ENCODE peak calls at places on chromosomes 4 and X, in ten cellular contexts. One of them, this sample, is unnamed.

GRCh38 chrX:69100478-69100877 is 64.8 kb downstream of the PJA1 start:
- DNase-seq in choroid plexus epithelial cell: no peak
- DNase-seq in nephron progenitor cell: no peak
- DNase-seq in RPMI7951: no peak
- DNase-seq in fibroblast of mammary gland: no peak
- DNase-seq in thyroid gland: no peak
- DNase-seq in neural crest cell: no peak
- DNase-seq in activated CD4-positive, alpha-beta T cell treated with anti-CD3 and anti-CD28 coated beads, Interleukin-2, amount 50 U/mL, for 48 hours: no peak
- DNase-seq in osteocyte: no peak
- DNase-seq in left ventricle myocardium inferior: no peak
- DNase-seq in this sample: no peak

GRCh38 chr4:37604464-37604863 is 81.7 kb downstream of the RELL1 start:
- DNase-seq in activated CD4-positive, alpha-beta T cell treated with anti-CD3 and anti-CD28 coated beads, Interleukin-2, amount 50 U/mL, for 48 hours: no peak
- DNase-seq in left ventricle myocardium inferior: no peak
- DNase-seq in choroid plexus epithelial cell: no peak
- DNase-seq in nephron progenitor cell: no peak
- DNase-seq in fibroblast of mammary gland: peak; percentile 69
- DNase-seq in neural crest cell: no peak
- DNase-seq in RPMI7951: peak; percentile 51
- DNase-seq in osteocyte: no peak
- DNase-seq in thyroid gland: no peak
- DNase-seq in this sample: no peak

GRCh38 chr4:112274959-112275358 is 10.7 kb downstream of the TIFA start:
- DNase-seq in activated CD4-positive, alpha-beta T cell treated with anti-CD3 and anti-CD28 coated beads, Interleukin-2, amount 50 U/mL, for 48 hours: no peak
- DNase-seq in thyroid gland: no peak
- DNase-seq in fibroblast of mammary gland: no peak
- DNase-seq in RPMI7951: no peak
- DNase-seq in osteocyte: no peak
- DNase-seq in choroid plexus epithelial cell: no peak
- DNase-seq in neural crest cell: no peak
- DNase-seq in nephron progenitor cell: no peak
- DNase-seq in left ventricle myocardium inferior: no peak
- DNase-seq in this sample: no peak

GRCh38 chr4:92654084-92654483 is 350.3 kb downstream of the GRID2 start:
- DNase-seq in osteocyte: no peak
- DNase-seq in left ventricle myocardium inferior: no peak
- DNase-seq in neural crest cell: no peak
- DNase-seq in RPMI7951: no peak
- DNase-seq in fibroblast of mammary gland: no peak
- DNase-seq in activated CD4-positive, alpha-beta T cell treated with anti-CD3 and anti-CD28 coated beads, Interleukin-2, amount 50 U/mL, for 48 hours: no peak
- DNase-seq in thyroid gland: no peak
- DNase-seq in nephron progenitor cell: no peak
- DNase-seq in choroid plexus epithelial cell: no peak
- DNase-seq in this sample: no peak

GRCh38 chrX:108732630-108733321 is 3.6 kb downstream of the IRS4 start:
- DNase-seq in RPMI7951: no peak
- DNase-seq in fibroblast of mammary gland: no peak
- DNase-seq in choroid plexus epithelial cell: no peak
- DNase-seq in nephron progenitor cell: peak; percentile 58
- DNase-seq in activated CD4-positive, alpha-beta T cell treated with anti-CD3 and anti-CD28 coated beads, Interleukin-2, amount 50 U/mL, for 48 hours: no peak
- DNase-seq in thyroid gland: no peak
- DNase-seq in left ventricle myocardium inferior: no peak
- DNase-seq in osteocyte: no peak
- DNase-seq in neural crest cell: peak; percentile 26
- DNase-seq in this sample: no peak

GRCh38 chr4:86421461-86421860 is 61.6 kb upstream of the MAPK10 start:
- DNase-seq in choroid plexus epithelial cell: no peak
- DNase-seq in osteocyte: no peak
- DNase-seq in nephron progenitor cell: no peak
- DNase-seq in thyroid gland: no peak
- DNase-seq in left ventricle myocardium inferior: no peak
- DNase-seq in neural crest cell: no peak
- DNase-seq in RPMI7951: no peak
- DNase-seq in fibroblast of mammary gland: no peak
- DNase-seq in activated CD4-positive, alpha-beta T cell treated with anti-CD3 and anti-CD28 coated beads, Interleukin-2, amount 50 U/mL, for 48 hours: no peak
- DNase-seq in this sample: no peak

GRCh38 chr4:120870279-120870673 is 52.2 kb downstream of the PRDM5 start:
- DNase-seq in left ventricle myocardium inferior: no peak
- DNase-seq in choroid plexus epithelial cell: no peak
- DNase-seq in RPMI7951: no peak
- DNase-seq in neural crest cell: no peak
- DNase-seq in fibroblast of mammary gland: no peak
- DNase-seq in thyroid gland: no peak
- DNase-seq in activated CD4-positive, alpha-beta T cell treated with anti-CD3 and anti-CD28 coated beads, Interleukin-2, amount 50 U/mL, for 48 hours: peak; percentile 16
- DNase-seq in nephron progenitor cell: no peak
- DNase-seq in osteocyte: no peak
- DNase-seq in this sample: no peak

GRCh38 chr4:122612540-122612939 is 8.3 kb downstream of the IL21 start:
- DNase-seq in activated CD4-positive, alpha-beta T cell treated with anti-CD3 and anti-CD28 coated beads, Interleukin-2, amount 50 U/mL, for 48 hours: no peak
- DNase-seq in choroid plexus epithelial cell: peak; percentile 47
- DNase-seq in fibroblast of mammary gland: peak; percentile 55
- DNase-seq in thyroid gland: no peak
- DNase-seq in RPMI7951: peak; percentile 7
- DNase-seq in osteocyte: no peak
- DNase-seq in neural crest cell: no peak
- DNase-seq in left ventricle myocardium inferior: no peak
- DNase-seq in nephron progenitor cell: no peak
- DNase-seq in this sample: no peak

GRCh38 chr4:86302242-86302641 is 57.6 kb downstream of the MAPK10 start:
- DNase-seq in fibroblast of mammary gland: peak; percentile 27
- DNase-seq in activated CD4-positive, alpha-beta T cell treated with anti-CD3 and anti-CD28 coated beads, Interleukin-2, amount 50 U/mL, for 48 hours: no peak
- DNase-seq in nephron progenitor cell: peak; percentile 53
- DNase-seq in osteocyte: no peak
- DNase-seq in left ventricle myocardium inferior: no peak
- DNase-seq in RPMI7951: no peak
- DNase-seq in neural crest cell: peak; percentile 8
- DNase-seq in thyroid gland: peak; percentile 49
- DNase-seq in choroid plexus epithelial cell: no peak
- DNase-seq in this sample: peak; percentile 11

GRCh38 chr4:109826719-109827118 is 1.1 kb upstream of the RRH start:
- DNase-seq in activated CD4-positive, alpha-beta T cell treated with anti-CD3 and anti-CD28 coated beads, Interleukin-2, amount 50 U/mL, for 48 hours: no peak
- DNase-seq in left ventricle myocardium inferior: no peak
- DNase-seq in fibroblast of mammary gland: peak; percentile 39
- DNase-seq in nephron progenitor cell: no peak
- DNase-seq in osteocyte: no peak
- DNase-seq in neural crest cell: no peak
- DNase-seq in thyroid gland: no peak
- DNase-seq in choroid plexus epithelial cell: peak; percentile 57
- DNase-seq in RPMI7951: peak; percentile 14
- DNase-seq in this sample: no peak

This sample was measured in NCI-H226.